ENCODE peak calls at places on chromosomes 4 and X, in four cellular contexts. V is lung, C is suprapubic skin, Z is upper lobe of right lung. L is an unnamed sample.

GRCh38 chrX:133583825-133584224 is 168.5 kb upstream of the GPC4 start:
- DNase-seq in V (no peak), Z (no peak), C (no peak), L (no peak)

GRCh38 chrX:38805294-38806053 is 4.2 kb downstream of the MID1IP1 start:
- DNase-seq in Z (peak; percentile 88), C (peak; percentile 75), V (peak; percentile 66), L (peak; percentile 33)

GRCh38 chr4:15855804-15856475 is 77.8 kb downstream of the CD38 start:
- DNase-seq in V (no peak), Z (no peak), C (no peak), L (no peak)

GRCh38 chrX:107135076-107135964 is 16.7 kb upstream of the RBM41 start:
- DNase-seq in V (no peak), C (no peak), Z (no peak), L (no peak)

GRCh38 chr4:170990989-170991589 is 822.1 kb upstream of the GALNTL6 start:
- DNase-seq in Z (no peak), V (no peak), C (no peak), L (no peak)

GRCh38 chrX:150572206-150572605 is 3.8 kb downstream of the MTM1 start:
- DNase-seq in V (no peak), C (no peak), Z (no peak), L (no peak)

GRCh38 chrX:64977051-64977450 is 801 bp upstream of the ZC4H2 start:
- DNase-seq in C (no peak), V (no peak), Z (no peak), L (no peak)

GRCh38 chrX:130034178-130034577 is 51.7 kb downstream of the BCORL1 start:
- DNase-seq in C (no peak), Z (no peak), V (no peak), L (no peak)

GRCh38 chr4:151324449-151325319 is 721 bp downstream of the SH3D19 start:
- DNase-seq in V (peak; percentile 47), Z (peak; percentile 71), C (peak; percentile 71), L (peak; percentile 65)

GRCh38 chr4:12242354-12242753 is 813.7 kb upstream of the HS3ST1 start:
- DNase-seq in V (no peak), Z (no peak), C (no peak), L (no peak)

GRCh38 chr4:8701101-8702019 is 108.8 kb downstream of the CPZ start:
- DNase-seq in Z (peak; percentile 55), C (no peak), V (no peak), L (no peak)

GRCh38 chr4:166049036-166049435 is 176.0 kb downstream of the TLL1 start:
- DNase-seq in V (no peak), Z (no peak), C (no peak), L (no peak)

GRCh38 chr4:8582436-8582835 is 2.2 kb downstream of the GPR78 start:
- DNase-seq in Z (peak; percentile 38), C (no peak), V (no peak), L (peak; percentile 47)

GRCh38 chr4:127141857-127142256 is 490.9 kb upstream of the INTU start:
- DNase-seq in Z (no peak), C (no peak), V (no peak), L (no peak)

GRCh38 chr4:108533245-108533844 is 87.0 kb upstream of the RPL34 start:
- DNase-seq in C (no peak), Z (no peak), V (no peak), L (no peak)

GRCh38 chr4:42167709-42168108 is 15.3 kb upstream of the BEND4 start:
- DNase-seq in Z (no peak), C (no peak), V (no peak), L (no peak)

GRCh38 chr4:111283066-111283677 is 660.3 kb upstream of the PITX2 start:
- DNase-seq in Z (peak; percentile 64), V (peak; percentile 47), C (peak; percentile 60), L (peak; percentile 23)

GRCh38 chrX:39196192-39197102 is 395.2 kb downstream of the MID1IP1 start:
- DNase-seq in V (no peak), Z (no peak), C (no peak), L (no peak)

GRCh38 chr4:169275180-169275579 is 4.4 kb upstream of the SH3RF1 start:
- DNase-seq in V (no peak), Z (no peak), C (no peak), L (no peak)

GRCh38 chrX:47751670-47752069 is 85.0 kb upstream of the ZNF81 start:
- DNase-seq in C (no peak), Z (peak; percentile 63), V (no peak), L (no peak)

GRCh38 chr4:90292438-90292837 is 165.2 kb downstream of the CCSER1 start:
- DNase-seq in V (no peak), Z (no peak), C (no peak), L (no peak)

GRCh38 chr4:90293320-90293719 is 166.1 kb downstream of the CCSER1 start:
- DNase-seq in C (no peak), V (no peak), Z (no peak), L (no peak)
- TF ChIP-seq CTCF in C (peak; percentile 38), V (no peak), Z (peak; percentile 52), L (peak; percentile 83)

DNA sequence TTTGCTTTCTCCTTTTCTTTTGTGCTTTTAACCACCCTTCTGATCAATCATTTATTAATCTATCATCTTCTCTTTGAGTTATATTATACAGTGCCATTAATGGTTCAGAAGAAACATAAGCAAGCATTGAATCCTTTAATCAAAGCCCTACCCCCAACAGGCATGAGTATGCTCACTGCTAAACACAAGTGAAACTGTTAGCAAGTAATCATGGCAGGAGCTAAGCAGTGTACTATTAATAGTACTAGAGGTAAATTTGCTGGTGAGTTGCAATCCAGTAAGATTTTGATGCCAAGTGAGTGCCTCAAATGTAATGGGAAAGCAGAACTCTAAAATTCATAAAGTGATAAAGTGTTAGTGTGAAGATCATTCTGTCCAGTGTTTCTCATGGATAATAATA is 57.2 kb downstream of the FNIP2 start:
- DNase-seq in V (no peak), Z (no peak), C (no peak), L (no peak)
- H3K4me1 ChIP-seq in V (peaks cover 24% of the 10 kb centered on the region), Z (peaks cover 64% of the 10 kb centered on the region), C (peaks cover 49% of the 10 kb centered on the region), L (peaks cover 3% of the 10 kb centered on the region)

DNA sequence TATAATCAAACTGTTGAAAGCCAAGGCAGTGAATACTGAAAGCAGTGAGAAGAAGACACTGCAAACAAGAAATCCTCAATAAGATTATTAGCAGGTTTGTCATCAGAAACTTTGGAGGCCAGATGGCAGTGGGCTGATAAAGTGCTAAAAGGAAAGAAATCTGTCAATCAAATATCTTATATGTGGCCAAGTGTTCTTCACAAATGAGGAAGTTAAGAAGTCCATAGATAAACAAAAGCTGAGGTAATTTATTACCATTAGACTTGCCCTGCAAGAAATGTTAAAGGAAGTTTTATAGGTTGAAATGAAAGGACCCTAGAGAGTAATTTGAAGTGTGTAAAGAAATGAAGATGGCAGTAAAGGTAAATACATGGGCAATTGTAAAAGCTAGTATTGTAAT is 586.6 kb downstream of the RAPGEF2 start:
- DNase-seq in V (no peak), C (no peak), Z (no peak), L (no peak)
- H3K4me3 ChIP-seq in V (no peak overlapping the region), C (no peak overlapping the region), Z (no peak overlapping the region), L (no peak overlapping the region)

GRCh38 chrX:7190157-7190556 is 42.2 kb upstream of the PUDP start:
- DNase-seq in V (no peak), Z (no peak), C (no peak), L (no peak)
- TF ChIP-seq CTCF in V (no peak), Z (no peak), C (no peak), L (no peak)

DNA sequence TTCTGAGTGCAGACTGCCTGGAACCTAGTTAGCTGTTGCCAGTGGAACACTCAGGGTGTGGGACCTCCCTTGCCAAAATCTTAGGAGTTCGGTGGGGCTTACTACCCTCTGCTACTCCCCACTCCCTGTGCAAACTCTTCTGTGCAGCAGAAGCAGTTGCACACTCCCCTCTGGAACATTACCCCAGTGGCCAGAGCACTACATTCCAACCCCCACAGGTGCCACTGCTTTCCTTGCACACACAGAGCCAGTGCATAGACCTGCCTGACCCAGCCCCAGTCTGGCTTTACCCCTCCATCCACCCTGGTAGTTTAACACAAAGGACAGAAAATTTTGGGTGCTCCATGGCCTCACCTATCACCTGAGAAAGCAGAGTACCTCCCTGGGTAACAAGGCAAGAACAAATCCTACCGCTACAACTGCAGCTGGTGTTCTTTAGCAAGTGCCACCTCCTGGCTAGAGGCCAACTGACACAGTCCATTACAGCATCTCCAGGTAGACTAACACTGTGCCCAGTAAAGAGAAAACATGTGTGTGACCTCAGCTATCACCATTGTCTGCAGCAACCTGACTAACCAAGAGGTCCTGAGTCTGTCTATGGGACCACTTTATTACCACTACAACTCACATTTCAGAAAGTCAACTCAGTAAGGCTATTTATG is 11.5 kb upstream of the RASSF6 start:
- DNase-seq in V (no peak), Z (no peak), C (no peak), L (no peak)
- H3K4me1 ChIP-seq in V (no peaks in the 10 kb centered on the region), Z (no peaks in the 10 kb centered on the region), C (no peaks in the 10 kb centered on the region), L (no peaks in the 10 kb centered on the region)

DNA sequence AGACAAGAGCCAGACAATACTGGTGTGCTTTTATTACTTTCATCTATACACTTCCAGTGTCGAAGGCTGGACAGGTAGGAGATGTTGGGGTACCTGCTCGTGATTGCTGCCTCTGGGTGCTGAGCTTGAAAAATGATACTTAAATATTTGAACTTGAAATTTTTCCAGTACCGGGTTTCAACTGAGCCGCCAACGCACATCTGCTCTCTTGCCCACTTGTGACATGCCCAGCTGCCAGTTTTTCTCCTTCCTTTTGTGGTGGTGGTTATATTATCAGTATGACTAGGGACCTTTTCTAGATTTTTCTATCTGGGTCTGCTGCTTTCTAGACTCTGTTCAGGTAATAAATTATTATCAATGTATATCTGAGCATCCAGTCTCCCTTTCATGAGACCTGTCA is 3.4 kb downstream of the OGT start:
- DNase-seq in C (no peak), Z (no peak), V (no peak), L (no peak)
- H3K4me3 ChIP-seq in C (peak overlapping the region; percentile 70), Z (peak overlapping the region; percentile 73), V (no peak overlapping the region), L (peak overlapping the region; percentile 80)

GRCh38 chr4:14386196-14386595 is 616.1 kb upstream of the CPEB2 start:
- DNase-seq in V (no peak), C (no peak), Z (no peak), L (no peak)
- TF ChIP-seq CTCF in V (no peak), C (no peak), Z (no peak), L (no peak)

DNA sequence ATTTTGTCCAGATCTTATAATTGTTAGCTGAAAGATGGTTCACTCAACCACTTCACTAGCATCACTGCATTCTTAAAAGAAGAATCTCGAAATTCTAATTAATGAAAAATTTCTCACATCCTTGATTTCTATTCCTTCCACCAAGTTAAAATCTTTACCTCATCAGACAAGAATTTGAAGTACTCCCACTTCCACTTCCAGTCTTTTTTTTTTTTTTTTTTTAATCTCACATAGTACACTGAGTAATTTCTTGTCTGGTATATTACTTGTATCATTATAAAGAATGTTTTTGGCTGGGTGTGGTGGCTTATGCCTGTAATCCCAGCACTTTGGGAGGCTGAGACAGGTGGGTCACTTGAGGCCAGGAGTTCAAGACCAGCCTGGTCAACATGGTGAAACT is 73.2 kb downstream of the FBXW7 start:
- DNase-seq in V (no peak), Z (no peak), C (no peak), L (no peak)
- H3K4me1 ChIP-seq in V (no peaks in the 10 kb centered on the region), Z (peaks cover 46% of the 10 kb centered on the region), C (peaks cover 13% of the 10 kb centered on the region), L (peaks cover 15% of the 10 kb centered on the region)

L was measured in RWPE2.